ENCODE peak calls at places on chromosome 11, in eight cellular contexts. L is DMS 273 treated with DMSO at 0.1 percent for 48 hours; B is effector memory CD8-positive, alpha-beta T cell; T is stimulated activated CD4-positive, alpha-beta T cell treated with anti-CD3 and anti-CD28 coated beads, Interleukin-12 subunit alpha, Interleukin-12 subunit beta, amount 100 ng/mL, for 4 hours; V is activated T-cell treated with anti-CD3 and anti-CD28 coated beads for 24 hours; G is GM12865; F is A549; A is caudate nucleus. I is an unnamed sample.
A peak's percentile ranks its signal among the peaks of the same experiment; 100 is the strongest.

GRCh38 chr11:44899959-44900358 is 50.7 kb downstream of the TP53I11 start:
- DNase-seq in L (no peak), B (no peak), T (peak; percentile 8), V (peak; percentile 20), G (peak; percentile 71), F (peak; percentile 27), A (no peak), I (peak; percentile 66)

GRCh38 chr11:7904910-7905309 is 26.2 kb downstream of the OR10A6 start:
- DNase-seq in L (no peak), B (no peak), T (no peak), V (no peak), G (no peak), F (no peak), A (no peak), I (no peak)

GRCh38 chr11:13229136-13229535 is 48.5 kb upstream of the BMAL1 start:
- DNase-seq in L (no peak), B (no peak), T (no peak), V (no peak), G (no peak), F (no peak), A (no peak), I (no peak)

GRCh38 chr11:35717043-35717442 is 54.5 kb downstream of the TRIM44 start:
- DNase-seq in L (no peak), B (no peak), T (no peak), V (no peak), G (peak; percentile 18), F (no peak), A (no peak), I (no peak)

GRCh38 chr11:8252946-8253345 is 10.7 kb downstream of the LMO1 start:
- DNase-seq in L (no peak), B (no peak), T (no peak), V (no peak), G (no peak), F (no peak), A (no peak), I (no peak)

GRCh38 chr11:66637557-66638176 is 836 bp upstream of the RBM4 start:
- DNase-seq in L (no peak), B (no peak), T (peak; percentile 21), V (no peak), G (no peak), F (no peak), A (no peak), I (no peak)

GRCh38 chr11:103322861-103323260 is 213.6 kb downstream of the DYNC2H1 start:
- DNase-seq in L (no peak), B (no peak), T (no peak), V (no peak), G (no peak), F (no peak), A (no peak), I (no peak)

GRCh38 chr11:2466869-2467694 is 22.3 kb downstream of the KCNQ1 start:
- DNase-seq in L (no peak), B (peak; percentile 54), T (no peak), V (no peak), G (peak; percentile 48), F (no peak), A (no peak), I (peak; percentile 44)

GRCh38 chr11:14424096-14424495 is 65.1 kb upstream of the RRAS2 start:
- DNase-seq in L (no peak), B (no peak), T (no peak), V (no peak), G (no peak), F (no peak), A (no peak), I (no peak)

I was measured in SJSA1.